ENCODE peak calls at places on chromosomes 2 and 18, in four cellular contexts. One of them, this sample, is unnamed.

GRCh38 chr2:20093263-20094141 is 42.1 kb upstream of the LAPTM4A start:
- DNase-seq in hippocampal formation: no peak
- DNase-seq in WTC11: peak; percentile 53
- DNase-seq in GM23338: peak; percentile 88
- DNase-seq in this sample: peak; percentile 30

GRCh38 chr2:71943238-71944182 is 204.2 kb downstream of the CYP26B1 start:
- DNase-seq in hippocampal formation: no peak
- DNase-seq in WTC11: no peak
- DNase-seq in GM23338: no peak
- DNase-seq in this sample: no peak

GRCh38 chr2:3487028-3487425 is 32.3 kb downstream of the ADI1 start:
- DNase-seq in hippocampal formation: no peak
- DNase-seq in WTC11: no peak
- DNase-seq in GM23338: no peak
- DNase-seq in this sample: no peak

GRCh38 chr2:133434962-133435668 is 133.1 kb downstream of the NCKAP5 start:
- DNase-seq in hippocampal formation: no peak
- DNase-seq in WTC11: no peak
- DNase-seq in GM23338: no peak
- DNase-seq in this sample: no peak

GRCh38 chr2:130162968-130163367 is 18.1 kb upstream of the CCDC74B start:
- DNase-seq in hippocampal formation: no peak
- DNase-seq in WTC11: no peak
- DNase-seq in GM23338: no peak
- DNase-seq in this sample: no peak

GRCh38 chr2:237448626-237449025 is 34.7 kb upstream of the COL6A3 start:
- DNase-seq in hippocampal formation: no peak
- DNase-seq in WTC11: no peak
- DNase-seq in GM23338: no peak
- DNase-seq in this sample: no peak

GRCh38 chr2:88059979-88060906 is 4.7 kb upstream of the KRCC1 start:
- DNase-seq in hippocampal formation: peak; percentile 34
- DNase-seq in WTC11: peak; percentile 22
- DNase-seq in GM23338: peak; percentile 77
- DNase-seq in this sample: peak; percentile 56

GRCh38 chr2:105546623-105546964 is 147.7 kb upstream of the FHL2 start:
- DNase-seq in hippocampal formation: no peak
- DNase-seq in WTC11: no peak
- DNase-seq in GM23338: no peak
- DNase-seq in this sample: no peak

GRCh38 chr18:59155140-59155539 is 15.5 kb downstream of the SEC11C start:
- DNase-seq in hippocampal formation: no peak
- DNase-seq in WTC11: no peak
- DNase-seq in GM23338: no peak
- DNase-seq in this sample: no peak

GRCh38 chr2:26300234-26300641 is 45.7 kb upstream of the SELENOI start:
- DNase-seq in hippocampal formation: no peak
- DNase-seq in WTC11: no peak
- DNase-seq in GM23338: no peak
- DNase-seq in this sample: no peak

GRCh38 chr2:30629866-30630265 is 177.4 kb downstream of the CAPN13 start:
- DNase-seq in hippocampal formation: no peak
- DNase-seq in WTC11: no peak
- DNase-seq in GM23338: no peak
- DNase-seq in this sample: no peak